ENCODE peak calls at places on chromosomes 7 and 10, in eight cellular contexts. G is GM23338, O is HCT116, R is GM23248, T is hepatocyte, E is neural progenitor cell, B is SK-N-SH, S is MM.1S. Y is an unnamed sample.

GRCh38 chr10:47026301-47027107 is 115.3 kb downstream of the PTPN20 start:
- DNase-seq in G (no peak), O (no peak), R (no peak), T (no peak), E (no peak), B (no peak), S (no peak), Y (no peak)

GRCh38 chr10:33265621-33266020 is 68.8 kb downstream of the NRP1 start:
- DNase-seq in G (no peak), O (no peak), R (no peak), T (no peak), E (no peak), B (no peak), S (no peak), Y (no peak)

GRCh38 chr7:80403686-80404241 is 108.1 kb downstream of the GNAT3 start:
- DNase-seq in G (no peak), O (no peak), R (peak; percentile 20), T (no peak), E (no peak), B (no peak), S (no peak), Y (no peak)

GRCh38 chr7:149524399-149524798 is 26.8 kb upstream of the ZNF746 start:
- DNase-seq in G (no peak), O (no peak), R (no peak), T (no peak), E (no peak), B (no peak), S (no peak), Y (peak; percentile 70)

GRCh38 chr7:132656846-132657776 is 80.8 kb upstream of the PLXNA4 start:
- DNase-seq in G (peak; percentile 61), O (peak; percentile 10), R (peak; percentile 37), T (no peak), E (peak; percentile 38), B (peak; percentile 50), S (no peak), Y (peak; percentile 32)

GRCh38 chr10:66837990-66838389 is 87.8 kb upstream of the LRRTM3 start:
- DNase-seq in G (no peak), O (no peak), R (peak; percentile 1), T (no peak), E (no peak), B (no peak), S (no peak), Y (peak; percentile 53)

GRCh38 chr10:106424076-106424475 is 740.4 kb downstream of the SORCS1 start:
- DNase-seq in G (no peak), O (no peak), R (peak; percentile 89), T (no peak), E (no peak), B (no peak), S (no peak), Y (peak; percentile 92)

GRCh38 chr10:78045237-78045636 is 11.6 kb downstream of the RPS24 start:
- DNase-seq in G (peak; percentile 50), O (no peak), R (no peak), T (no peak), E (no peak), B (no peak), S (peak; percentile 79), Y (peak; percentile 58)

GRCh38 chr10:63670291-63670898 is 149.2 kb downstream of the REEP3 start:
- DNase-seq in G (peak; percentile 58), O (no peak), R (peak; percentile 67), T (no peak), E (no peak), B (no peak), S (no peak), Y (no peak)

GRCh38 chr7:104979167-104979841 is 34.7 kb upstream of the KMT2E start:
- DNase-seq in G (peak; percentile 44), O (no peak), R (peak; percentile 81), T (peak; percentile 60), E (peak; percentile 55), B (no peak), S (no peak), Y (no peak)

GRCh38 chr7:42456756-42457276 is 219.8 kb upstream of the GLI3 start:
- DNase-seq in G (no peak), O (no peak), R (peak; percentile 16), T (no peak), E (no peak), B (no peak), S (no peak), Y (peak; percentile 43)

GRCh38 chr7:148060724-148061123 is 529.8 kb upstream of the C7orf33 start:
- DNase-seq in G (no peak), O (no peak), R (no peak), T (no peak), E (no peak), B (no peak), S (peak; percentile 79), Y (no peak)

GRCh38 chr10:18959369-18959768 is 89.2 kb upstream of the MALRD1 start:
- DNase-seq in G (no peak), O (no peak), R (no peak), T (no peak), E (no peak), B (no peak), S (no peak), Y (no peak)

GRCh38 chr10:83536426-83536825 is 602.9 kb upstream of the GHITM start:
- DNase-seq in G (no peak), O (no peak), R (no peak), T (no peak), E (no peak), B (no peak), S (no peak), Y (no peak)

GRCh38 chr10:133528845-133529575 is 1.8 kb downstream of the CYP2E1 start:
- DNase-seq in G (peak; percentile 52), O (no peak), R (peak; percentile 35), T (no peak), E (no peak), B (peak; percentile 54), S (no peak), Y (peak; percentile 40)

GRCh38 chr10:120131183-120131582 is 238.7 kb downstream of the SEC23IP start:
- DNase-seq in G (peak; percentile 89), O (no peak), R (peak; percentile 22), T (peak; percentile 62), E (peak; percentile 85), B (no peak), S (peak; percentile 38), Y (peak; percentile 44)

GRCh38 chr7:96284838-96285237 is 37.1 kb downstream of the SLC25A13 start:
- DNase-seq in G (no peak), O (no peak), R (peak; percentile 13), T (no peak), E (no peak), B (no peak), S (no peak), Y (no peak)

GRCh38 chr7:20539201-20539600 is 76.3 kb upstream of the ABCB5 start:
- DNase-seq in G (peak; percentile 84), O (peak; percentile 35), R (peak; percentile 24), T (no peak), E (peak; percentile 20), B (no peak), S (peak; percentile 41), Y (peak; percentile 68)

GRCh38 chr7:80795174-80795573 is 123.7 kb downstream of the SEMA3C start:
- DNase-seq in G (no peak), O (no peak), R (peak; percentile 43), T (no peak), E (no peak), B (no peak), S (no peak), Y (no peak)

GRCh38 chr10:63236113-63236935 is 103.2 kb downstream of the NRBF2 start:
- DNase-seq in G (no peak), O (peak; percentile 82), R (peak; percentile 93), T (peak; percentile 69), E (no peak), B (no peak), S (peak; percentile 64), Y (peak; percentile 100)

GRCh38 chr10:90088008-90088322 is 386.6 kb downstream of the KIF20B start:
- DNase-seq in G (peak; percentile 37), O (no peak), R (no peak), T (no peak), E (no peak), B (no peak), S (no peak), Y (no peak)
- TF ChIP-seq EZH2phosphoT487 in G (no peak), O (no peak), R (no peak), T (no peak), E (no peak), B (no peak), S (no peak), Y (no peak)

GRCh38 chr10:99487125-99487524 is 45.6 kb upstream of the NKX2-3 start:
- DNase-seq in G (no peak), O (no peak), R (no peak), T (no peak), E (no peak), B (no peak), S (no peak), Y (no peak)
- H3K27me3 ChIP-seq in G (peaks cover 8% of the 10 kb centered on the region), O (peaks cover 48% of the 10 kb centered on the region), R (peaks cover 38% of the 10 kb centered on the region), T (peaks cover 70% of the 10 kb centered on the region), E (peaks cover 99% of the 10 kb centered on the region), B (peaks cover 59% of the 10 kb centered on the region), S (no peaks in the 10 kb centered on the region), Y (peaks cover 53% of the 10 kb centered on the region)

DNA sequence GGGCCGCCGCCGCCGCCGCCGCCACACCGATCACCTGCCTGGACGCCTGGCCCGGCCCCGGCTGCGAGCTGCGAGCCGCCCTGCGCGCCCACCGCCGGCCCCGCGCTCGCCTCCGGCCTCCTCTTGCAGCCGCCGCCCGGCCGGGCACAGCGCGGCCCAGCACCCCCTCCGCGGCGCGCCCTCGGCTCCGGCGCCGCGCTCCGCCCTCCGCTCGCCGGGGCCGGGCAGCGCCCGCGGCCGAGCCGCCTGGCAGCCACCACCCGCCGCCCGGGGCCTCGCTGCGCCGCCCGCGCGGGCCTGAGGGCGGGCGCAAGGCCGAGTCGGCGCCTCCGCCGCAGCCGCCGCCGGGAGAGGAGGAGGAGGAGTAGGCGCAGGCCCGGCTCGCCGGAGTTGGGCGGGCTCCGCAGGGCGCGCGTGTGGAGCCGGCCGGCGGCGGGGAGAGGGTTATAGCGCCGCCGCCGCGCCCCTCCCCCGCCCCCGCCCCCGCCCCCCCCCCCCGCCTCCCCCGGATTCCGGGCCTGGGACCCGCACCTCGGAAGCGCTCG is at the start of gene PDGFA:
- DNase-seq in G (no peak), O (no peak), R (peak; percentile 67), T (peak; percentile 85), E (peak; percentile 79), B (peak; percentile 83), S (no peak), Y (peak; percentile 51)
- TF ChIP-seq EZH2phosphoT487 in G (no peak), O (no peak), R (no peak), T (no peak), E (no peak), B (no peak), S (no peak), Y (no peak)

GRCh38 chr10:13529714-13529973 is 830 bp upstream of the BEND7 start:
- DNase-seq in G (peak; percentile 16), O (no peak), R (no peak), T (no peak), E (no peak), B (no peak), S (no peak), Y (no peak)

GRCh38 chr10:13527864-13528137 is 1.0 kb downstream of the BEND7 start:
- DNase-seq in G (no peak), O (no peak), R (peak; percentile 19), T (no peak), E (no peak), B (no peak), S (no peak), Y (no peak)

GRCh38 chr10:13528875-13529713 is at the start of gene BEND7:
- DNase-seq in G (peak; percentile 48), O (no peak), R (peak; percentile 52), T (peak; percentile 75), E (peak; percentile 73), B (peak; percentile 95), S (peak; percentile 35), Y (peak; percentile 16)

GRCh38 chr10:13526952-13527863 is 1.6 kb downstream of the BEND7 start:
- DNase-seq in G (peak; percentile 32), O (peak; percentile 29), R (peak; percentile 86), T (peak; percentile 55), E (peak; percentile 9), B (no peak), S (no peak), Y (peak; percentile 34)

GRCh38 chr10:13528138-13528874 is 508 bp downstream of the BEND7 start:
- DNase-seq in G (peak; percentile 49), O (no peak), R (peak; percentile 59), T (peak; percentile 74), E (peak; percentile 74), B (peak; percentile 83), S (no peak), Y (no peak)
- H3K27me3 ChIP-seq in G (peaks cover 59% of the 10 kb centered on the region), O (no peaks in the 10 kb centered on the region), R (peaks cover 3% of the 10 kb centered on the region), T (peaks cover 3% of the 10 kb centered on the region), E (peaks cover 52% of the 10 kb centered on the region), B (no peaks in the 10 kb centered on the region), S (peaks cover 25% of the 10 kb centered on the region), Y (no peaks in the 10 kb centered on the region)